ENCODE peak calls at places on chromosomes 1 and 21, in ten cellular contexts. C is nucleus accumbens; E is ACHN; V is activated naive CD4-positive, alpha-beta T cell; G is activated B cell treated with CpG ODN at 0.5 μM for 24 hours; P is neural crest cell; R is AG09309; D is anterior cingulate cortex; N is SHP77 treated with DMSO at 0.1 percent for 48 hours; S is RWPE1. J is an unnamed sample.

GRCh38 chr1:32250893-32251716 is at the start of gene LCK:
- DNase-seq in C (no peak), E (no peak), V (no peak), G (peak; percentile 59), P (no peak), R (no peak), D (no peak), N (no peak), S (no peak), J (peak; percentile 46)

GRCh38 chr1:49597436-49597835 is 426.3 kb downstream of the AGBL4 start:
- DNase-seq in C (no peak), E (no peak), V (no peak), G (no peak), P (no peak), R (no peak), D (no peak), N (no peak), S (no peak), J (no peak)

GRCh38 chr1:153336650-153337049 is 12.0 kb downstream of the PGLYRP4 start:
- DNase-seq in C (no peak), E (no peak), V (no peak), G (no peak), P (no peak), R (no peak), D (no peak), N (no peak), S (no peak), J (no peak)

GRCh38 chr1:84135341-84135740 is 8.7 kb upstream of the PRKACB start:
- DNase-seq in C (no peak), E (no peak), V (no peak), G (no peak), P (no peak), R (no peak), D (no peak), N (no peak), S (no peak), J (no peak)

GRCh38 chr1:1429671-1430073 is 5.8 kb upstream of the VWA1 start:
- DNase-seq in C (no peak), E (no peak), V (no peak), G (no peak), P (no peak), R (no peak), D (no peak), N (no peak), S (no peak), J (no peak)

GRCh38 chr21:32102426-32102825 is 176.4 kb downstream of the MIS18A start:
- DNase-seq in C (no peak), E (no peak), V (no peak), G (no peak), P (no peak), R (no peak), D (no peak), N (no peak), S (no peak), J (no peak)

GRCh38 chr1:218755128-218755527 is 410.0 kb downstream of the TGFB2 start:
- DNase-seq in C (no peak), E (peak; percentile 47), V (no peak), G (no peak), P (no peak), R (no peak), D (no peak), N (no peak), S (no peak), J (no peak)

GRCh38 chr1:18541046-18541795 is 60.5 kb downstream of the KLHDC7A start:
- DNase-seq in C (no peak), E (no peak), V (no peak), G (no peak), P (no peak), R (no peak), D (no peak), N (no peak), S (no peak), J (no peak)